ENCODE peak calls at places on chromosomes 3 and 15, in six cellular contexts. X, M, A, G, J and U are unnamed samples.

GRCh38 chr3:194396897-194397756 is 1.9 kb downstream of the GP5 start:
- DNase-seq in J (no peak), X (no peak), M (no peak), G (no peak), A (no peak), U (no peak)

GRCh38 chr3:70805044-70805732 is 492.8 kb upstream of the MDFIC2 start:
- DNase-seq in X (no peak), G (no peak), M (peak; percentile 7), A (no peak), J (no peak), U (no peak)

GRCh38 chr3:72724070-72724469 is 124.2 kb downstream of the SHQ1 start:
- DNase-seq in J (no peak), A (no peak), G (peak; percentile 31), M (no peak), X (no peak), U (no peak)

GRCh38 chr3:172560026-172560425 is 36.8 kb upstream of the TNFSF10 start:
- DNase-seq in M (no peak), J (no peak), G (no peak), A (no peak), X (no peak), U (no peak)

GRCh38 chr3:105662326-105662725 is 206.5 kb downstream of the CBLB start:
- DNase-seq in X (no peak), J (no peak), M (no peak), G (no peak), A (no peak), U (no peak)

GRCh38 chr3:10015476-10015904 is 10.7 kb upstream of the FANCD2 start:
- DNase-seq in G (peak; percentile 55), J (no peak), A (peak; percentile 84), M (peak; percentile 87), X (peak; percentile 71), U (no peak)

GRCh38 chr3:149898771-149899170 is 71.9 kb downstream of the PFN2 start:
- DNase-seq in G (no peak), J (no peak), M (peak; percentile 40), X (no peak), A (no peak), U (no peak)

GRCh38 chr3:1252061-1252430 is 159.2 kb downstream of the CNTN6 start:
- DNase-seq in G (no peak), X (no peak), J (no peak), M (no peak), A (no peak), U (no peak)

GRCh38 chr3:11907667-11908660 is 61.3 kb upstream of the TAMM41 start:
- DNase-seq in J (peak; percentile 35), G (no peak), M (no peak), A (no peak), X (no peak), U (no peak)

GRCh38 chr15:85543741-85544155 is 163.3 kb downstream of the AKAP13 start:
- DNase-seq in G (no peak), X (peak; percentile 88), J (no peak), A (peak; percentile 73), M (no peak), U (peak; percentile 47)
- TF ChIP-seq CTCF in G (no peak), X (no peak), J (no peak), A (peak; percentile 51), M (no peak), U (peak; percentile 8)

DNA sequence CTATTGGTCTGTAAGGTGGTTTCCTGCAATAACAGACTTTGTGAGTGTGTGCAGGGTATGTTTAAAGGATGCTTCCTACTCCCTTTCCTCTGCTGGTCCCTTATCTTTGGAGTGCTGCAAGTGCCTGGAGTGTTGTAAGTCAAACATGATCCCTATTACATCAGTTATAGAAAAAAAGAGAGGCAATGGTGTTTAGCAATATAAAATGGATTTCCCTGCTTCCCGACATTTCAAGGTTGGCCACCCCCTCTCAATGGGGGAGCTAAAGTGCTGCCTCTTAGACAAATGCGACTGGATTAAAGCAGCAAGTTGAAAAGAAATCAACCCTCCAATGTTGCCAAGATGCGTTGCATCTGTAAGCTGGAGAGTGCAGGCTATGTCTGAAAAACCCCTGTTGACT is 203.1 kb upstream of the WNT5A start:
- DNase-seq in M (no peak), G (no peak), A (no peak), J (no peak), X (no peak), U (no peak)
- TF ChIP-seq CTCF in M (no peak), G (no peak), A (no peak), J (no peak), X (no peak), U (no peak)

GRCh38 chr3:60010778-60011177 is 961.0 kb upstream of the CFAP20DC start:
- DNase-seq in J (no peak), X (peak; percentile 27), A (no peak), M (no peak), G (no peak), U (peak; percentile 44)
- TF ChIP-seq CTCF in J (no peak), X (no peak), A (no peak), M (no peak), G (no peak), U (no peak)

DNA sequence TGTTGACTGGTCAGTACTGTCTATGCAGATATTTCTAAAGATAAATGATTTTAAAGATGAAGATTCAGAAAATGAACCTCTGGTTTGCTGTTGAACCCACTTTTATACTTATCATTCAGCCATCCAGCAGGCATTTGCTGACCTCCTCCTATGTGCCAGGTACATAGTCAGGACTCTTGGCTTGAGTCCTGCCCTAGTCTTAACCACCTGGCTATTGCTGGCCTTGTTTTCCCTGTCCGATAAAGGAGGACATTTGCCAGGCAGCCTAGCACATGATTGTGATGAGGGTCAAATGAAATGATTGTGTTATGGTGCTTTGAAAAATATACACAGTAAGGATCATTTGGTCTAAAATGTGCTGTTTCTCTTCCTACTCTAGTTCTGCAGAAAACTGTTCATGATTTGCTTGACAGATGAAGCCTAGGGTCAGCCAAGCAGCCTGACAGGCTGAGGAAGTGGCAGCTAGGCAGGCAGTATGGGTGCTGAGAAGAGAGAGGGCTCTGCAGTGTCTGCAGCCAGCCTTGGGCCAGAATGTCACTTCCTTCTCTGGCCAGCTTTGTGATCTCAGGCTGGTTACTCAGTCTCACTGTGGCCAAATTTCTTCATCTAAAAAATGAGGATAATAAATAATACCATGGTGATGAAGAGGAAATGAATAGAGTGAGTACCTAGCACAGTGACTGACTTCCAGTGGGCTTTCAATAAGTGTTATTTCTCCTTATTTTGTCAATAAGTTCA is 13.8 kb downstream of the EXOSC7 start:
- DNase-seq in A (no peak), X (no peak), J (no peak), M (no peak), G (no peak), U (no peak)
- TF ChIP-seq CTCF in A (no peak), X (no peak), J (no peak), M (no peak), G (no peak), U (no peak)

DNA sequence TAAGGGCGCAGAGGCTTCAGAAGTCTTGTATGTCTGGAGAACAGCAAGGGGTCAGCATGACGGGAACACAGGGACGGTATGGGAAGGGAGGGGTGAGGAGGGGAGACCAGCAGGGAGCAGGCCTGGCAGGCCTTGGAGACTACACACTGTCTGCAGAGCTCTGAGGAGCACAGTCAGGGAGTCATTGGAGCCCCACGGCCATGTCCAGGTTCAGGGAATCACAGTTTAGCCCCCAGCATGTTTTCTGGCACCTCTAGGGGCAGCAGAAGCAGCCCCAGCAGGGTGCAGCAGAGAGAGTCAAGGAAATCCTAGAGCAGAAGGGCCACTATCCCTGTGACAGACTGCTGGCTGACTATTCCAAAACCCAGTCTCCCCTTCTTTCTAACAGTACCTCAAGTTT is 3.2 kb downstream of the LAMP3 start:
- DNase-seq in G (no peak), X (no peak), A (no peak), M (no peak), J (no peak), U (no peak)
- TF ChIP-seq CTCF in G (no peak), X (no peak), A (no peak), M (no peak), J (no peak), U (no peak)

DNA sequence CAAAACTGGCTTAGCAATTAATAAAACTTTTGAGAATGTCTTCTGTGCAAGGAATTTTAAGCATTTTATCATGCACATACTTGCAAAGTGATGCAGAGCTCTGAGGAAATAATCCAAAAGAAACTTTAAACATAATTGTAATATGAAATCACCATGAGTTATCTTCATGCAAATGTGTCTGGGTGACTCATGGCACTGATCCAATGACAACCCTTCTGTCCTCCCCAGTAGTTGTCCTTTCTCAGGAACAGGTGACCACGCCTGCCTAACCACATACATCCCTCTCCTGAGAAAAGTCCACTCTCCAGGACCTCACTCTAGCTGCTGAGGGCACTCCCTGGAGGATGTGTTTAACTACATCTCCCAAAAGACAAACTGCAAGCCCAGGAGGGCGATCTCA is 530.6 kb upstream of the IL12A start:
- DNase-seq in A (no peak), M (peak; percentile 93), G (peak; percentile 35), X (no peak), J (no peak), U (no peak)
- TF ChIP-seq CTCF in A (no peak), M (no peak), G (no peak), X (no peak), J (no peak), U (no peak)

GRCh38 chr15:100247228-100248225 is 94.2 kb downstream of the ADAMTS17 start:
- DNase-seq in G (no peak), M (no peak), A (no peak), X (no peak), J (no peak), U (no peak)

GRCh38 chr15:100245855-100246254 is 95.9 kb downstream of the ADAMTS17 start:
- DNase-seq in G (no peak), A (no peak), X (no peak), J (no peak), M (no peak), U (no peak)

GRCh38 chr15:100249096-100249815 is 92.5 kb downstream of the ADAMTS17 start:
- DNase-seq in J (no peak), G (no peak), X (no peak), A (no peak), M (no peak), U (no peak)

GRCh38 chr15:100250166-100250800 is 91.5 kb downstream of the ADAMTS17 start:
- DNase-seq in G (no peak), X (no peak), M (no peak), A (no peak), J (no peak), U (no peak)

GRCh38 chr15:100248236-100248635 is 93.5 kb downstream of the ADAMTS17 start:
- DNase-seq in X (no peak), A (no peak), J (no peak), M (no peak), G (no peak), U (no peak)
- TF ChIP-seq CTCF in X (no peak), A (no peak), J (no peak), M (no peak), G (no peak), U (no peak)

GRCh38 chr3:8254489-8254888 is 247.1 kb upstream of the LMCD1 start:
- DNase-seq in M (no peak), X (no peak), J (no peak), G (no peak), A (no peak), U (no peak)

GRCh38 chr3:8255771-8256170 is 245.9 kb upstream of the LMCD1 start:
- DNase-seq in X (no peak), G (no peak), A (no peak), M (no peak), J (no peak), U (no peak)

GRCh38 chr3:8253201-8253600 is 248.4 kb upstream of the LMCD1 start:
- DNase-seq in M (no peak), J (no peak), X (no peak), A (no peak), G (no peak), U (no peak)
- TF ChIP-seq CTCF in M (no peak), J (no peak), X (no peak), A (no peak), G (no peak), U (no peak)